ENCODE peak calls at places on chromosomes 16 and 17, in four cellular contexts. E, M, Q and A are unnamed samples.
A peak's percentile ranks its signal among the peaks of the same experiment; 100 is the strongest.

GRCh38 chr16:85255777-85256176 is 143.5 kb upstream of the CIBAR2 start:
- DNase-seq in E (no peak), M (no peak), Q (no peak), A (no peak)

GRCh38 chr16:66490774-66491715 is 58.9 kb downstream of the TK2 start:
- DNase-seq in E (no peak), M (no peak), Q (no peak), A (no peak)

GRCh38 chr17:41917192-41917591 is 1.6 kb downstream of the ACLY start:
- DNase-seq in E (no peak), Q (peak; percentile 79), M (peak; percentile 12), A (peak; percentile 19)

GRCh38 chr17:81488276-81488860 is 24.2 kb downstream of the ACTG1 start:
- DNase-seq in E (no peak), Q (no peak), M (no peak), A (no peak)

GRCh38 chr17:57032343-57032742 is 52.7 kb upstream of the AKAP1 start:
- DNase-seq in E (peak; percentile 37), M (no peak), Q (no peak), A (no peak)

GRCh38 chr17:48100591-48101011 is 677 bp downstream of the CBX1 start:
- DNase-seq in M (peak; percentile 79), E (peak; percentile 53), Q (peak; percentile 67), A (peak; percentile 24)

GRCh38 chr16:9138731-9139501 is 47.5 kb downstream of the HAPSTR1 start:
- DNase-seq in Q (peak; percentile 46), M (peak; percentile 50), E (peak; percentile 71), A (peak; percentile 57)

GRCh38 chr16:49352923-49353322 is 20.7 kb upstream of the C16orf78 start:
- DNase-seq in E (no peak), M (peak; percentile 4), Q (no peak), A (no peak)